ENCODE peak calls at places on chromosomes 3 and 15, in eight cellular contexts. One of them, this sample, is unnamed.

GRCh38 chr15:85137507-85138175 is 156.0 kb downstream of the PDE8A start:
- DNase-seq in hepatocyte: no peak
- DNase-seq in PC-3: no peak
- DNase-seq in HCT116: no peak
- DNase-seq in astrocyte: no peak
- DNase-seq in H1: no peak
- DNase-seq in keratinocyte: no peak
- DNase-seq in GM23338: no peak
- DNase-seq in this sample: no peak

GRCh38 chr3:152291238-152291637 is 22.5 kb downstream of the MBNL1 start:
- DNase-seq in GM23338: no peak
- DNase-seq in hepatocyte: no peak
- DNase-seq in keratinocyte: no peak
- DNase-seq in H1: no peak
- DNase-seq in astrocyte: no peak
- DNase-seq in HCT116: no peak
- DNase-seq in PC-3: no peak
- DNase-seq in this sample: no peak

GRCh38 chr15:50134524-50135024 is 15.5 kb upstream of the ATP8B4 start:
- DNase-seq in hepatocyte: no peak
- DNase-seq in HCT116: no peak
- DNase-seq in astrocyte: peak; percentile 93
- DNase-seq in GM23338: no peak
- DNase-seq in keratinocyte: peak; percentile 33
- DNase-seq in PC-3: peak; percentile 74
- DNase-seq in H1: no peak
- DNase-seq in this sample: no peak

GRCh38 chr3:168860592-168860991 is 764.9 kb upstream of the GOLIM4 start:
- DNase-seq in H1: no peak
- DNase-seq in GM23338: no peak
- DNase-seq in PC-3: no peak
- DNase-seq in keratinocyte: no peak
- DNase-seq in hepatocyte: no peak
- DNase-seq in HCT116: no peak
- DNase-seq in astrocyte: no peak
- DNase-seq in this sample: no peak

GRCh38 chr3:132405188-132405587 is 12.1 kb upstream of the DNAJC13 start:
- DNase-seq in PC-3: no peak
- DNase-seq in HCT116: no peak
- DNase-seq in GM23338: no peak
- DNase-seq in astrocyte: no peak
- DNase-seq in H1: no peak
- DNase-seq in hepatocyte: no peak
- DNase-seq in keratinocyte: no peak
- DNase-seq in this sample: no peak

GRCh38 chr3:65277788-65278187 is 590.0 kb upstream of the ADAMTS9 start:
- DNase-seq in H1: no peak
- DNase-seq in hepatocyte: no peak
- DNase-seq in GM23338: peak; percentile 15
- DNase-seq in HCT116: no peak
- DNase-seq in astrocyte: no peak
- DNase-seq in keratinocyte: no peak
- DNase-seq in PC-3: no peak
- DNase-seq in this sample: no peak

GRCh38 chr3:131794766-131795381 is 239.9 kb downstream of the CPNE4 start:
- DNase-seq in astrocyte: peak; percentile 34
- DNase-seq in H1: peak; percentile 54
- DNase-seq in HCT116: peak; percentile 39
- DNase-seq in PC-3: peak; percentile 76
- DNase-seq in GM23338: peak; percentile 82
- DNase-seq in hepatocyte: peak; percentile 70
- DNase-seq in keratinocyte: peak; percentile 5
- DNase-seq in this sample: peak; percentile 32

GRCh38 chr3:113211370-113212154 is at the start of gene BOC:
- DNase-seq in PC-3: peak; percentile 69
- DNase-seq in H1: no peak
- DNase-seq in hepatocyte: peak; percentile 71
- DNase-seq in keratinocyte: no peak
- DNase-seq in HCT116: no peak
- DNase-seq in astrocyte: peak; percentile 73
- DNase-seq in GM23338: peak; percentile 75
- DNase-seq in this sample: peak; percentile 53

GRCh38 chr3:8239095-8239494 is 262.5 kb upstream of the LMCD1 start:
- DNase-seq in H1: no peak
- DNase-seq in keratinocyte: no peak
- DNase-seq in astrocyte: no peak
- DNase-seq in HCT116: no peak
- DNase-seq in GM23338: no peak
- DNase-seq in PC-3: no peak
- DNase-seq in hepatocyte: no peak
- DNase-seq in this sample: no peak

GRCh38 chr15:100060276-100060926 is 281.4 kb downstream of the ADAMTS17 start:
- DNase-seq in PC-3: peak; percentile 77
- DNase-seq in hepatocyte: no peak
- DNase-seq in GM23338: no peak
- DNase-seq in H1: no peak
- DNase-seq in keratinocyte: no peak
- DNase-seq in HCT116: no peak
- DNase-seq in astrocyte: peak; percentile 95
- DNase-seq in this sample: no peak

GRCh38 chr15:67824900-67825879 is at the start of gene SKOR1:
- DNase-seq in PC-3: no peak
- DNase-seq in H1: peak; percentile 79
- DNase-seq in HCT116: no peak
- DNase-seq in GM23338: peak; percentile 90
- DNase-seq in astrocyte: peak; percentile 33
- DNase-seq in keratinocyte: no peak
- DNase-seq in hepatocyte: peak; percentile 62
- DNase-seq in this sample: no peak

GRCh38 chr3:57402675-57403074 is 110.2 kb upstream of the ASB14 start:
- DNase-seq in astrocyte: no peak
- DNase-seq in GM23338: no peak
- DNase-seq in HCT116: no peak
- DNase-seq in H1: no peak
- DNase-seq in PC-3: no peak
- DNase-seq in hepatocyte: no peak
- DNase-seq in keratinocyte: no peak
- DNase-seq in this sample: no peak

GRCh38 chr3:54960066-54960465 is 32.2 kb upstream of the LRTM1 start:
- DNase-seq in H1: no peak
- DNase-seq in keratinocyte: no peak
- DNase-seq in GM23338: no peak
- DNase-seq in hepatocyte: no peak
- DNase-seq in astrocyte: peak; percentile 83
- DNase-seq in PC-3: no peak
- DNase-seq in HCT116: no peak
- DNase-seq in this sample: no peak

GRCh38 chr3:55165704-55166103 is 237.8 kb upstream of the LRTM1 start:
- DNase-seq in GM23338: no peak
- DNase-seq in hepatocyte: no peak
- DNase-seq in astrocyte: no peak
- DNase-seq in HCT116: no peak
- DNase-seq in keratinocyte: no peak
- DNase-seq in H1: no peak
- DNase-seq in PC-3: no peak
- DNase-seq in this sample: no peak

GRCh38 chr15:33581032-33581431 is 270.3 kb downstream of the RYR3 start:
- DNase-seq in astrocyte: peak; percentile 82
- DNase-seq in keratinocyte: peak; percentile 56
- DNase-seq in hepatocyte: peak; percentile 12
- DNase-seq in H1: no peak
- DNase-seq in PC-3: peak; percentile 34
- DNase-seq in GM23338: no peak
- DNase-seq in HCT116: no peak
- DNase-seq in this sample: peak; percentile 3

GRCh38 chr15:70466895-70467529 is 296.3 kb downstream of the UACA start:
- DNase-seq in H1: peak; percentile 56
- DNase-seq in keratinocyte: no peak
- DNase-seq in hepatocyte: peak; percentile 75
- DNase-seq in HCT116: peak; percentile 37
- DNase-seq in astrocyte: peak; percentile 46
- DNase-seq in GM23338: peak; percentile 70
- DNase-seq in PC-3: peak; percentile 67
- DNase-seq in this sample: peak; percentile 49

GRCh38 chr3:195908439-195909293 is at the start of gene TNK2:
- DNase-seq in astrocyte: no peak
- DNase-seq in GM23338: peak; percentile 52
- DNase-seq in PC-3: peak; percentile 16
- DNase-seq in keratinocyte: no peak
- DNase-seq in hepatocyte: peak; percentile 63
- DNase-seq in H1: peak; percentile 75
- DNase-seq in HCT116: no peak
- DNase-seq in this sample: no peak

GRCh38 chr3:195905970-195906864 is 2.1 kb downstream of the TNK2 start:
- DNase-seq in H1: no peak
- DNase-seq in PC-3: peak; percentile 61
- DNase-seq in HCT116: no peak
- DNase-seq in astrocyte: peak; percentile 67
- DNase-seq in GM23338: no peak
- DNase-seq in keratinocyte: no peak
- DNase-seq in hepatocyte: peak; percentile 9
- DNase-seq in this sample: no peak

GRCh38 chr3:195907730-195908438 is 467 bp downstream of the TNK2 start:
- DNase-seq in PC-3: peak; percentile 56
- DNase-seq in keratinocyte: no peak
- DNase-seq in HCT116: no peak
- DNase-seq in hepatocyte: peak; percentile 68
- DNase-seq in H1: no peak
- DNase-seq in astrocyte: no peak
- DNase-seq in GM23338: no peak
- DNase-seq in this sample: peak; percentile 47

GRCh38 chr3:195909294-195909644 is 918 bp upstream of the TNK2 start:
- DNase-seq in PC-3: peak; percentile 20
- DNase-seq in keratinocyte: no peak
- DNase-seq in astrocyte: no peak
- DNase-seq in H1: peak; percentile 68
- DNase-seq in GM23338: peak; percentile 68
- DNase-seq in HCT116: no peak
- DNase-seq in hepatocyte: no peak
- DNase-seq in this sample: no peak

GRCh38 chr3:195906865-195907729 is 1.3 kb downstream of the TNK2 start:
- DNase-seq in GM23338: peak; percentile 46
- DNase-seq in PC-3: peak; percentile 78
- DNase-seq in astrocyte: no peak
- DNase-seq in keratinocyte: no peak
- DNase-seq in hepatocyte: no peak
- DNase-seq in HCT116: no peak
- DNase-seq in H1: no peak
- DNase-seq in this sample: peak; percentile 76
- TF ChIP-seq CTCF in GM23338: no peak
- TF ChIP-seq CTCF in PC-3: no peak
- TF ChIP-seq CTCF in astrocyte: no peak
- TF ChIP-seq CTCF in keratinocyte: no peak
- TF ChIP-seq CTCF in hepatocyte: no peak
- TF ChIP-seq CTCF in HCT116: no peak
- TF ChIP-seq CTCF in H1: no peak
- TF ChIP-seq CTCF in this sample: no peak

GRCh38 chr3:184582583-184582982 is 21.0 kb downstream of the EPHB3 start:
- DNase-seq in astrocyte: no peak
- DNase-seq in keratinocyte: no peak
- DNase-seq in PC-3: no peak
- DNase-seq in hepatocyte: no peak
- DNase-seq in HCT116: no peak
- DNase-seq in GM23338: peak; percentile 87
- DNase-seq in H1: peak; percentile 72
- DNase-seq in this sample: no peak
- H3K4me3 ChIP-seq in astrocyte: no peak overlapping the region
- H3K4me3 ChIP-seq in keratinocyte: peak overlapping the region; percentile 61
- H3K4me3 ChIP-seq in PC-3: no peak overlapping the region
- H3K4me3 ChIP-seq in hepatocyte: no peak overlapping the region
- H3K4me3 ChIP-seq in HCT116: no peak overlapping the region
- H3K4me3 ChIP-seq in GM23338: peak overlapping the region; percentile 66
- H3K4me3 ChIP-seq in H1: peak overlapping the region; percentile 71
- H3K4me3 ChIP-seq in this sample: no peak overlapping the region

GRCh38 chr15:25796395-25796794 is 66.7 kb downstream of the ATP10A start:
- DNase-seq in keratinocyte: no peak
- DNase-seq in HCT116: no peak
- DNase-seq in PC-3: no peak
- DNase-seq in hepatocyte: no peak
- DNase-seq in astrocyte: no peak
- DNase-seq in GM23338: no peak
- DNase-seq in H1: no peak
- DNase-seq in this sample: no peak

GRCh38 chr15:25798207-25798931 is 64.8 kb downstream of the ATP10A start:
- DNase-seq in GM23338: no peak
- DNase-seq in astrocyte: peak; percentile 56
- DNase-seq in hepatocyte: no peak
- DNase-seq in PC-3: no peak
- DNase-seq in H1: no peak
- DNase-seq in keratinocyte: no peak
- DNase-seq in HCT116: no peak
- DNase-seq in this sample: no peak

GRCh38 chr15:25797035-25797434 is 66.1 kb downstream of the ATP10A start:
- DNase-seq in PC-3: no peak
- DNase-seq in GM23338: no peak
- DNase-seq in astrocyte: no peak
- DNase-seq in keratinocyte: no peak
- DNase-seq in H1: no peak
- DNase-seq in hepatocyte: no peak
- DNase-seq in HCT116: no peak
- DNase-seq in this sample: no peak

GRCh38 chr15:25795712-25796111 is 67.4 kb downstream of the ATP10A start:
- DNase-seq in GM23338: no peak
- DNase-seq in keratinocyte: no peak
- DNase-seq in H1: no peak
- DNase-seq in hepatocyte: no peak
- DNase-seq in astrocyte: no peak
- DNase-seq in PC-3: no peak
- DNase-seq in HCT116: no peak
- DNase-seq in this sample: no peak

GRCh38 chr15:25797511-25798206 is 65.5 kb downstream of the ATP10A start:
- DNase-seq in keratinocyte: no peak
- DNase-seq in PC-3: no peak
- DNase-seq in astrocyte: no peak
- DNase-seq in hepatocyte: no peak
- DNase-seq in HCT116: no peak
- DNase-seq in GM23338: no peak
- DNase-seq in H1: no peak
- DNase-seq in this sample: no peak
- H3K4me2 ChIP-seq in keratinocyte: no peak overlapping the region
- H3K4me2 ChIP-seq in PC-3: no peak overlapping the region
- H3K4me2 ChIP-seq in astrocyte: no peak overlapping the region
- H3K4me2 ChIP-seq in hepatocyte: no peak overlapping the region
- H3K4me2 ChIP-seq in HCT116: no peak overlapping the region
- H3K4me2 ChIP-seq in GM23338: no peak overlapping the region
- H3K4me2 ChIP-seq in H1: no peak overlapping the region
- H3K4me2 ChIP-seq in this sample: no peak overlapping the region

DNA sequence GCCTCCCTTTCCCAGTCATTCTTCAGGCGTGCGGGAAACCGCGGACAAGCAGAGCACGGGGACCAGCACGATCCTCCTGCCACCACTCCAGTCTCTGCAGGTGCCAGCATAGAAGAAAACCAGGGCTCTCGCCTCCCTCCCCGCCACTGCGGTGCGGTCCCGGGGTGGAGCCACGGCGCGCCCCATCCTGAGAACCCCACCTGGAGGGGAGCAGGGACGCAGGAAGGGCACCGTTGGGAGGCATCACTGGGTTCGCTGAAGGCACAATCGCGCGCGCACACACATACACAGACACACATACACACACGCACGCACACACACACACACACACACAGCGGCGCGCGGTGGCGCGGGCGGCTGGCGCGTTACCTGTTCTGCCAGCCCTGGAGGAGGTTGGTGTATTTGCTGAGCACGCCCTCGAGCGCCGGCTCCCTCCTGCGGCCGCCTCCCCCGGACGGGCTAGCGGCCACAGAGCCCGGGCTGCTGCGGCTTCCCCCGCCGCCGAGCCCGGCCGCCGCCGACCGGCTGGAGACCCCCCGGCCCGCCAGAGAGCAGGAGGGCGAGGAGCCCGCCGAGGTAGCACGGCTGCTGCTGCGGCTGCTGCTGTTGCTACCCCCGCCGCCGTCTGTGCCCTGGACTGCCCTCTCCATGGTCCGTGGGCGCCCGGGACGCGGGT is 394 bp downstream of the OSBPL10 start:
- DNase-seq in GM23338: peak; percentile 81
- DNase-seq in PC-3: peak; percentile 71
- DNase-seq in hepatocyte: peak; percentile 84
- DNase-seq in HCT116: peak; percentile 53
- DNase-seq in H1: peak; percentile 76
- DNase-seq in astrocyte: peak; percentile 60
- DNase-seq in keratinocyte: no peak
- DNase-seq in this sample: peak; percentile 76
- TF ChIP-seq CTCF in GM23338: no peak
- TF ChIP-seq CTCF in PC-3: peak; percentile 19
- TF ChIP-seq CTCF in hepatocyte: peak; percentile 9
- TF ChIP-seq CTCF in HCT116: no peak
- TF ChIP-seq CTCF in H1: no peak
- TF ChIP-seq CTCF in astrocyte: no peak
- TF ChIP-seq CTCF in keratinocyte: peak; percentile 30
- TF ChIP-seq CTCF in this sample: no peak

This sample was measured in PC-9.